ENCODE peak calls at places on chromosomes 2 and 18, in four cellular contexts. S is H1, O is SK-N-SH, W is GM12878. L is an unnamed sample.

GRCh38 chr2:106193491-106193976 is 567 bp downstream of the UXS1 start:
- DNase-seq in S (no peak), O (peak), W (no peak), L (no peak)

GRCh38 chr18:46920067-46920466 is 2.7 kb downstream of the KATNAL2 start:
- DNase-seq in S (no peak), O (no peak), W (no peak), L (no peak)

GRCh38 chr2:84257871-84258270 is 201.2 kb downstream of the SUCLG1 start:
- DNase-seq in S (no peak), O (no peak), W (no peak), L (no peak)

GRCh38 chr2:127660291-127660578 is 14.3 kb downstream of the GPR17 start:
- DNase-seq in S (no peak), O (no peak), W (no peak), L (no peak)

GRCh38 chr2:54750040-54750439 is 26.6 kb downstream of the EML6 start:
- DNase-seq in S (no peak), O (no peak), W (no peak), L (no peak)

GRCh38 chr18:5628512-5629255 is 84.9 kb upstream of the EPB41L3 start:
- DNase-seq in S (no peak), O (peak), W (no peak), L (no peak)

GRCh38 chr2:148507970-148508369 is 136.6 kb upstream of the EPC2 start:
- DNase-seq in S (no peak), O (no peak), W (no peak), L (no peak)

GRCh38 chr18:74289946-74290478 is 1.8 kb downstream of the CYB5A start:
- DNase-seq in S (no peak), O (no peak), W (no peak), L (no peak)

GRCh38 chr2:177633111-177633510 is 240.5 kb downstream of the AGPS start:
- DNase-seq in S (no peak), O (no peak), W (no peak), L (no peak)

GRCh38 chr2:222609391-222609790 is 46.5 kb downstream of the FARSB start:
- DNase-seq in S (no peak), O (no peak), W (no peak), L (no peak)

GRCh38 chr18:23712445-23712844 is 23.2 kb downstream of the LAMA3 start:
- DNase-seq in S (no peak), O (no peak), W (no peak), L (no peak)

GRCh38 chr2:171016125-171016524 is 87.1 kb downstream of the GORASP2 start:
- DNase-seq in S (no peak), O (no peak), W (no peak), L (no peak)

GRCh38 chr2:45220227-45220626 is 211.0 kb upstream of the SIX2 start:
- DNase-seq in S (no peak), O (peak), W (no peak), L (no peak)

GRCh38 chr2:207046642-207047213 is 107.4 kb downstream of the CPO start:
- DNase-seq in S (no peak), O (no peak), W (no peak), L (no peak)

GRCh38 chr2:100119235-100119634 is 23.2 kb downstream of the AFF3 start:
- DNase-seq in S (no peak), O (no peak), W (no peak), L (no peak)

GRCh38 chr2:121898483-121898882 is 143.0 kb downstream of the TSN start:
- DNase-seq in S (no peak), O (no peak), W (no peak), L (no peak)

GRCh38 chr18:50560681-50561629 is 1.1 kb downstream of the MAPK4 start:
- DNase-seq in S (no peak), O (peak), W (no peak), L (no peak)

GRCh38 chr2:12709207-12709522 is 7.6 kb upstream of the TRIB2 start:
- DNase-seq in S (no peak), O (no peak), W (no peak), L (no peak)

GRCh38 chr2:37379881-37380296 is 35.5 kb downstream of the QPCT start:
- DNase-seq in S (no peak), O (no peak), W (no peak), L (no peak)

GRCh38 chr2:226985227-226985946 is 149.5 kb downstream of the RHBDD1 start:
- DNase-seq in S (no peak), O (peak), W (peak), L (peak)

GRCh38 chr2:16044946-16045456 is 104.7 kb downstream of the MYCN start:
- DNase-seq in S (no peak), O (no peak), W (no peak), L (no peak)

GRCh38 chr2:160360089-160360757 is 133.4 kb downstream of the RBMS1 start:
- DNase-seq in S (no peak), O (no peak), W (no peak), L (no peak)

GRCh38 chr18:49052891-49053644 is 102.3 kb upstream of the SMAD7 start:
- DNase-seq in S (no peak), O (peak), W (no peak), L (no peak)

GRCh38 chr18:49055196-49055595 is 104.4 kb upstream of the SMAD7 start:
- DNase-seq in S (no peak), O (no peak), W (no peak), L (no peak)

GRCh38 chr18:49059028-49059670 is 108.4 kb upstream of the SMAD7 start:
- DNase-seq in S (no peak), O (no peak), W (no peak), L (no peak)

GRCh38 chr18:49051323-49051967 is 100.7 kb upstream of the SMAD7 start:
- DNase-seq in S (no peak), O (no peak), W (no peak), L (no peak)

DNA sequence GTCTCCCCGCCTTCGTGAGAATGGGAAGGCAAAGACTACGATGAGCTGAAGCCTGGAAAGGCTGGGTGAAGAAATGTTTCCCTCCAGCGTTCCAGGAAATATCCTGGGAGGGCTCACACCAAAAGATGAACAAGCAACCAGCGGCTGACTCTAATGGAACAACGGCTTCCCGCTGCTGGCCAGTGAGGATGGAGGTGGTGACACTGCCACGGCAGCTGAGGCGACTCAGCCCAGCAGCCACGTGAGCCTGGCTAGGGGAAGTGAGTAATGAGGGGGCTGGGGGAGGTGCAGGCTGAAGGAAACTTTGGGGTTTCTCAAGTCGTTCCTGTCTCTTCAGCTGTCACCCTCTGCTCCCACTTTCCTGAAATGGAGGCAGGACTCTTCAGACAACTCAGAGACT is 105.0 kb upstream of the SMAD7 start:
- DNase-seq in S (no peak), O (no peak), W (peak), L (peak)
- TF ChIP-seq GABPA in S (no peak), O (no peak), W (no peak), L (no peak)

GRCh38 chr18:48950536-48951447 is at the start of gene SMAD7:
- DNase-seq in S (no peak), O (peak), W (no peak), L (peak)
- TF ChIP-seq NRF1 in S (no peak), O (no peak), W (no peak), L (no peak)

DNA sequence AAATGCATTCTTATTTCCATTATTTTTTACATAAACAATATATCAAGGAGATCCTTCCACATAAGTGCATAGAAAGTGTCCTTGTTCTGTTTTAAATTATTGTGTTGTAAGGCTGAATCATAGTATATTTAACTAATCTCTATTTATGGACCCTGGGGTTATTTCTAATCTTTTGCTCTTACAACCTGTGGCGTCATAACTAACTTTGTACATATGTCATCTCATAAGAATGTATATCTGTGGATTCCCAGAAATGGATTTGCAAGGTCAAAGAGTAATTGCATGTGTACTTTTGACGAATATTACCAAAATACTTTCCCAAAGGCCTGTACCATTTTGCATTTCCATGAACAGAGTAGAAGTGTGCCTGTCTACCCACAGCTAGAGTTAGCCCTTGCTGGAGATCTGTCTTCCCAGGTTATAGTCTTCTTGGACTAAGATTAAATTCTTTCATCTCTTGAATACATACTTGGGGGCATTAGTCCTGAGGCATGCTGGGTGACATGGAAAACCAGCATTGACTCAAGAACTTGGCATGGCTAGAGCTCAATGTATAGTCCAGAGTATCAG is 42.8 kb downstream of the SEMA4F start:
- DNase-seq in S (no peak), O (no peak), W (no peak), L (no peak)
- TF ChIP-seq GABPA in S (no peak), O (no peak), W (no peak), L (no peak)

DNA sequence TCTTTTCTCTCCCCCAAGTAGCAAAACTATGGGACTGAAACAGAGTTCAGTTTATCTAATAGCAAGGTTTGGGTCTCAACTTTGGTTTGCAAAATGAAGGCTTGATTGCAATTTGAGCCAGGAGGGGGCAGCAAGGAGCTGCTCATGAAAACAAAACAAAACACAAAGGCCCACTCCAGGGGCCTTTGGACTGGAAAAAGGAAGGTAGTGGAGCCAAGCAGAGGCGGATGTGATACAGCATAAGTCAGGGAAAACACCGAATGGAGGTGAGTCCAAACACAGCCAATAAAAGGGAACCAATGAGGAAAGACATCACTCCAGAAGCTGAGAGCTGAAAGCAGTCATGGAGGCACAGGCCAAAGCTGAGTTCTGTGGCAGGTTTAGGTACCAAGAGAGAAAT is 799.7 kb upstream of the ACVR2A start:
- DNase-seq in S (peak), O (peak), W (peak), L (peak)
- TF ChIP-seq NRF1 in S (no peak), O (no peak), W (no peak), L (no peak)

GRCh38 chr2:216683846-216684245 is 11.5 kb downstream of the IGFBP5 start:
- DNase-seq in S (no peak), O (no peak), W (no peak), L (no peak)
- TF ChIP-seq GABPA in S (no peak), O (no peak), W (no peak), L (no peak)

GRCh38 chr18:13560306-13560705 is 166.1 kb downstream of the FAM210A start:
- DNase-seq in S (no peak), O (no peak), W (no peak), L (no peak)

GRCh38 chr18:13556497-13556896 is 169.9 kb downstream of the FAM210A start:
- DNase-seq in S (no peak), O (no peak), W (no peak), L (no peak)

GRCh38 chr18:13555192-13555591 is 171.2 kb downstream of the FAM210A start:
- DNase-seq in S (no peak), O (no peak), W (no peak), L (no peak)

GRCh38 chr18:13558132-13558531 is 168.2 kb downstream of the FAM210A start:
- DNase-seq in S (peak), O (peak), W (no peak), L (peak)

GRCh38 chr18:13558790-13559189 is 167.6 kb downstream of the FAM210A start:
- DNase-seq in S (no peak), O (no peak), W (no peak), L (no peak)
- TF ChIP-seq NRF1 in S (no peak), O (no peak), W (no peak), L (no peak)

GRCh38 chr2:204947448-204947847 is 402.2 kb downstream of the PARD3B start:
- DNase-seq in S (no peak), O (no peak), W (no peak), L (no peak)
- TF ChIP-seq GABPA in S (no peak), O (no peak), W (no peak), L (no peak)

GRCh38 chr2:85743304-85743978 is 10.3 kb upstream of the ATOH8 start:
- DNase-seq in S (no peak), O (no peak), W (no peak), L (no peak)

GRCh38 chr2:85740193-85740592 is 13.6 kb upstream of the ATOH8 start:
- DNase-seq in S (no peak), O (no peak), W (no peak), L (no peak)

GRCh38 chr2:85744055-85744454 is 9.7 kb upstream of the ATOH8 start:
- DNase-seq in S (no peak), O (no peak), W (no peak), L (no peak)

GRCh38 chr2:85741211-85741610 is 12.6 kb upstream of the ATOH8 start:
- DNase-seq in S (no peak), O (no peak), W (no peak), L (no peak)

DNA sequence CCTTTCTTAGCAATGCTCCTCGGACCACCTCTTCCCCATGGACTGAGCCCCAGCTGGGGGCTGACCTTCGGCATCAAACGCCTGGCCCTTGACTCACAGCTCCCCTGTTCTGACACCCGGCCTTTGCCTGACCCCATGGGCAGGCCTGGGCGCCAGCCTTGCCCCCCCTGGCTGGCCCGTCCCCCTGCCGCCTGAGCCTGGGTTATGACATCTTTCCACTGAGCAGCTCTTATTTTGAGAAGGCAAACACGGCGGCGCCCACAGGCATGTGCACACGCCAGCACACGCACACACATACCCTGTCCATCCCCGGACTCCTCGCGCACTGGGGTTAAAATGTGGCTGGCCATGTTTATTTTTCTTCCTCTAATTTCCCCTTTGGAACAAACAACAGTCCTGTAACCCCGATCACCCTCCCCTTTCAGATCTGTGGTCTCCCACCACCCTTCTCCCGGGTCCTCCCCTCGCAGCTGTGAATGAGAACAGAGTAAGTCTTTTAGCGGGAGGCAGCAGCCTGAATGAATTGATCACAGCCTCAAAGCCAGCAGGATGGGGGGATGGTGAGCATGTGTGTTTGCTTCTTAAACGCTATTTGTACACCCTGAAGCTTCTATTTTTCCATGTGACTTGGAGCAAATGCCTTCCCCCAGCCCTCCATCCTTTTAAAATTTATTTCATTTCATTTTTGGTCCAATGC is 11.8 kb upstream of the ATOH8 start:
- DNase-seq in S (no peak), O (peak), W (no peak), L (no peak)
- TF ChIP-seq NRF1 in S (no peak), O (no peak), W (no peak), L (no peak)

L was measured in K562.